ENCODE peak calls at places on chromosomes 6 and 20, in six cellular contexts. N, Z, T, G, A and O are unnamed samples.

GRCh38 chr6:42017021-42017643 is 33.2 kb upstream of the TAF8 start:
- DNase-seq in N (no peak), Z (peak), T (peak), G (no peak), A (peak), O (peak)

GRCh38 chr6:105804436-105804835 is 281.7 kb upstream of the PRDM1 start:
- DNase-seq in N (no peak), Z (no peak), T (peak), G (no peak), A (peak), O (peak)

GRCh38 chr20:49529470-49529869 is 38.5 kb downstream of the PTGIS start:
- DNase-seq in N (no peak), Z (no peak), T (no peak), G (no peak), A (no peak), O (no peak)

GRCh38 chr20:21693322-21693721 is 12.1 kb upstream of the PAX1 start:
- DNase-seq in N (no peak), Z (no peak), T (no peak), G (no peak), A (no peak), O (no peak)

GRCh38 chr6:73108949-73109348 is 116.3 kb downstream of the KHDC1L start:
- DNase-seq in N (no peak), Z (no peak), T (no peak), G (no peak), A (no peak), O (no peak)

GRCh38 chr6:17869010-17869752 is 118.3 kb downstream of the KIF13A start:
- DNase-seq in N (no peak), Z (no peak), T (peak), G (no peak), A (peak), O (no peak)

GRCh38 chr6:49202923-49203322 is 260.1 kb downstream of the MMUT start:
- DNase-seq in N (no peak), Z (no peak), T (no peak), G (no peak), A (peak), O (no peak)

GRCh38 chr6:147826698-147827097 is 318.2 kb downstream of the SAMD5 start:
- DNase-seq in N (no peak), Z (no peak), T (no peak), G (no peak), A (no peak), O (no peak)

GRCh38 chr6:46011241-46012085 is 4.2 kb downstream of the CLIC5 start:
- DNase-seq in N (no peak), Z (peak), T (no peak), G (no peak), A (no peak), O (no peak)

GRCh38 chr6:21931641-21932335 is 338.2 kb downstream of the SOX4 start:
- DNase-seq in N (no peak), Z (no peak), T (peak), G (no peak), A (peak), O (no peak)

GRCh38 chr6:7541175-7542064 is at the start of gene DSP:
- DNase-seq in N (peak), Z (peak), T (peak), G (peak), A (no peak), O (no peak)

GRCh38 chr6:131694832-131695426 is 6.3 kb downstream of the OR2A4 start:
- DNase-seq in N (peak), Z (peak), T (peak), G (peak), A (peak), O (peak)

GRCh38 chr20:33789109-33789857 is 21.9 kb upstream of the CHMP4B start:
- DNase-seq in N (peak), Z (no peak), T (peak), G (no peak), A (peak), O (peak)

GRCh38 chr6:42045538-42046460 is 4.5 kb upstream of the TAF8 start:
- DNase-seq in N (peak), Z (peak), T (peak), G (no peak), A (peak), O (peak)

GRCh38 chr6:3421763-3422456 is 34.9 kb downstream of the SLC22A23 start:
- DNase-seq in N (no peak), Z (no peak), T (peak), G (no peak), A (peak), O (peak)

GRCh38 chr6:7866531-7866930 is 44.1 kb downstream of the TXNDC5 start:
- DNase-seq in N (no peak), Z (no peak), T (no peak), G (no peak), A (no peak), O (no peak)

GRCh38 chr6:153059311-153059710 is 56.8 kb upstream of the MTRF1L start:
- DNase-seq in N (no peak), Z (no peak), T (no peak), G (no peak), A (peak), O (peak)

GRCh38 chr6:165183071-165183470 is 126.3 kb downstream of the C6orf118 start:
- DNase-seq in N (no peak), Z (no peak), T (no peak), G (no peak), A (no peak), O (no peak)

GRCh38 chr20:64238115-64238825 is 17.3 kb upstream of the PCMTD2 start:
- DNase-seq in N (no peak), Z (no peak), T (no peak), G (no peak), A (no peak), O (no peak)

GRCh38 chr6:45486739-45487138 is 109.0 kb upstream of the SUPT3H start:
- DNase-seq in N (no peak), Z (no peak), T (no peak), G (no peak), A (no peak), O (no peak)

GRCh38 chr20:47801759-47802158 is 16.5 kb upstream of the SULF2 start:
- DNase-seq in N (no peak), Z (no peak), T (no peak), G (no peak), A (no peak), O (no peak)

GRCh38 chr6:20056350-20056992 is 155.8 kb downstream of the MBOAT1 start:
- DNase-seq in N (no peak), Z (no peak), T (peak), G (peak), A (peak), O (peak)

GRCh38 chr6:169800668-169801395 is 49.4 kb downstream of the ERMARD start:
- DNase-seq in N (peak), Z (no peak), T (peak), G (peak), A (peak), O (peak)

GRCh38 chr20:32585519-32586127 is 490 bp upstream of the NOL4L start:
- DNase-seq in N (no peak), Z (no peak), T (no peak), G (no peak), A (no peak), O (no peak)

GRCh38 chr20:2698912-2699311 is 6.3 kb downstream of the EBF4 start:
- DNase-seq in N (no peak), Z (no peak), T (no peak), G (no peak), A (no peak), O (no peak)

GRCh38 chr6:11053307-11053706 is 9.2 kb upstream of the ELOVL2 start:
- DNase-seq in N (no peak), Z (no peak), T (no peak), G (no peak), A (no peak), O (no peak)

GRCh38 chr6:146887447-146888077 is 288.8 kb downstream of the ADGB start:
- DNase-seq in N (no peak), Z (no peak), T (no peak), G (no peak), A (peak), O (no peak)

GRCh38 chr6:133115960-133116359 is 125.2 kb upstream of the EYA4 start:
- DNase-seq in N (no peak), Z (no peak), T (no peak), G (no peak), A (no peak), O (no peak)

GRCh38 chr6:107246972-107247615 is 131.8 kb upstream of the BEND3 start:
- DNase-seq in N (no peak), Z (no peak), T (no peak), G (no peak), A (peak), O (peak)

GRCh38 chr6:12182676-12183075 is 107.5 kb upstream of the EDN1 start:
- DNase-seq in N (no peak), Z (no peak), T (peak), G (no peak), A (peak), O (no peak)

GRCh38 chr6:115545410-115545986 is 515.2 kb downstream of the FRK start:
- DNase-seq in N (no peak), Z (no peak), T (no peak), G (no peak), A (no peak), O (no peak)

GRCh38 chr6:72290620-72291019 is 331.2 kb upstream of the KCNQ5 start:
- DNase-seq in N (no peak), Z (no peak), T (no peak), G (no peak), A (no peak), O (no peak)

GRCh38 chr6:2732503-2733089 is 18.1 kb downstream of the MYLK4 start:
- DNase-seq in N (no peak), Z (no peak), T (no peak), G (no peak), A (no peak), O (no peak)

GRCh38 chr6:74568851-74569250 is 637.0 kb downstream of the COL12A1 start:
- DNase-seq in N (no peak), Z (no peak), T (no peak), G (no peak), A (peak), O (no peak)

GRCh38 chr6:132819405-132820145 is 5.2 kb downstream of the RPS12 start:
- DNase-seq in N (no peak), Z (no peak), T (no peak), G (no peak), A (peak), O (peak)

GRCh38 chr20:62742979-62743776 is 34.5 kb downstream of the NTSR1 start:
- DNase-seq in N (no peak), Z (no peak), T (no peak), G (no peak), A (no peak), O (no peak)

GRCh38 chr6:134830945-134831344 is 119.0 kb downstream of the ALDH8A1 start:
- DNase-seq in N (no peak), Z (no peak), T (no peak), G (peak), A (no peak), O (no peak)

GRCh38 chr6:139028658-139029469 is at the start of gene ABRACL:
- DNase-seq in N (peak), Z (peak), T (peak), G (peak), A (peak), O (peak)

GRCh38 chr20:16528078-16528477 is 45.2 kb downstream of the KIF16B start:
- DNase-seq in N (peak), Z (no peak), T (peak), G (peak), A (peak), O (peak)

GRCh38 chr6:5981274-5982026 is 25.3 kb downstream of the NRN1 start:
- DNase-seq in N (no peak), Z (no peak), T (peak), G (no peak), A (peak), O (no peak)